ENCODE peak calls at places on chromosomes 16 and 17, in ten cellular contexts. B, F, I, A, X, T, H, W, N and S are unnamed samples.

GRCh38 chr16:1098266-1098991 is 2.4 kb upstream of the C1QTNF8 start:
- DNase-seq in W (peak), A (peak), T (no peak), B (no peak), X (no peak), H (no peak), N (no peak), F (no peak), I (no peak), S (no peak)

GRCh38 chr17:72349011-72349410 is 228.2 kb downstream of the SOX9 start:
- DNase-seq in X (no peak), N (no peak), W (no peak), A (no peak), B (no peak), F (no peak), T (no peak), H (no peak), I (peak), S (no peak)

GRCh38 chr16:50323335-50324011 is 45.3 kb downstream of the BRD7 start:
- DNase-seq in A (no peak), I (peak), N (peak), B (no peak), T (peak), W (no peak), F (peak), X (peak), H (peak), S (peak)

GRCh38 chr16:10765772-10766171 is 22.1 kb downstream of the NUBP1 start:
- DNase-seq in A (no peak), W (no peak), N (no peak), T (no peak), H (no peak), F (no peak), B (no peak), X (no peak), I (no peak), S (no peak)

GRCh38 chr17:42227849-42228696 is 33.8 kb upstream of the GHDC start:
- DNase-seq in W (no peak), H (peak), N (no peak), A (no peak), X (no peak), T (peak), B (no peak), I (no peak), F (no peak), S (no peak)

GRCh38 chr17:73902416-73903181 is 258.4 kb upstream of the SDK2 start:
- DNase-seq in N (no peak), T (no peak), B (no peak), W (no peak), F (peak), X (no peak), I (no peak), A (no peak), H (no peak), S (no peak)

GRCh38 chr17:80698297-80698696 is 153.7 kb downstream of the RPTOR start:
- DNase-seq in F (no peak), H (no peak), X (no peak), N (no peak), I (no peak), W (no peak), T (no peak), B (no peak), A (no peak), S (no peak)

GRCh38 chr17:44655983-44656700 is at the start of gene MEIOC:
- DNase-seq in I (peak), X (no peak), F (no peak), A (no peak), T (no peak), B (no peak), N (peak), H (peak), W (no peak), S (peak)

GRCh38 chr17:44200478-44201155 is 933 bp upstream of the ATXN7L3 start:
- DNase-seq in A (no peak), B (peak), F (peak), W (no peak), N (no peak), T (no peak), X (no peak), H (no peak), I (no peak), S (no peak)

GRCh38 chr16:31214705-31215286 is 877 bp downstream of the TRIM72 start:
- DNase-seq in B (no peak), F (no peak), T (no peak), N (no peak), A (peak), I (peak), W (no peak), H (no peak), X (no peak), S (no peak)

GRCh38 chr17:8887834-8888703 is 20.6 kb upstream of the PIK3R6 start:
- DNase-seq in A (no peak), H (peak), F (peak), X (no peak), N (peak), B (no peak), W (no peak), I (peak), T (peak), S (peak)

GRCh38 chr17:31085563-31085962 is 9.2 kb upstream of the NF1 start:
- DNase-seq in F (no peak), A (no peak), I (no peak), H (peak), N (peak), W (no peak), T (peak), B (no peak), X (no peak), S (peak)

GRCh38 chr16:55001931-55002330 is 71.3 kb downstream of the IRX5 start:
- DNase-seq in X (no peak), W (no peak), H (no peak), N (no peak), I (no peak), T (peak), A (no peak), F (no peak), B (no peak), S (peak)

GRCh38 chr17:6666077-6666521 is 14.5 kb downstream of the C17orf100 start:
- DNase-seq in N (peak), X (peak), T (peak), I (peak), W (peak), A (peak), F (peak), B (peak), H (peak), S (peak)

GRCh38 chr17:77324227-77324626 is 183.5 kb downstream of the SEC14L1 start:
- DNase-seq in B (peak), W (peak), I (peak), H (no peak), A (no peak), F (no peak), T (no peak), X (peak), N (no peak), S (no peak)

GRCh38 chr17:16419074-16419928 is 3.9 kb downstream of the TRPV2 start:
- DNase-seq in F (no peak), N (peak), A (peak), X (no peak), W (peak), H (peak), B (no peak), T (peak), I (peak), S (peak)

GRCh38 chr16:2530629-2531318 is 434 bp downstream of the CEMP1 start:
- DNase-seq in N (no peak), F (no peak), H (no peak), I (peak), W (no peak), T (no peak), X (no peak), B (no peak), A (peak), S (no peak)

GRCh38 chr17:64148699-64149098 is 18.8 kb upstream of the ERN1 start:
- DNase-seq in F (no peak), I (peak), W (no peak), X (no peak), B (no peak), N (peak), T (no peak), H (no peak), A (peak), S (no peak)

GRCh38 chr16:46662123-46662522 is 26.9 kb downstream of the VPS35 start:
- DNase-seq in I (no peak), N (no peak), T (no peak), W (no peak), F (no peak), H (no peak), X (no peak), B (no peak), A (no peak), S (no peak)

GRCh38 chr16:78503501-78504110 is 404.2 kb downstream of the WWOX start:
- DNase-seq in N (peak), B (peak), W (no peak), X (peak), A (no peak), H (peak), I (peak), F (peak), T (peak), S (peak)

GRCh38 chr17:58327363-58328194 is 1.0 kb downstream of the TSPOAP1 start:
- DNase-seq in A (no peak), F (no peak), N (no peak), B (no peak), W (no peak), X (no peak), I (peak), T (no peak), H (no peak), S (no peak)

GRCh38 chr16:67537636-67538591 is 9.3 kb downstream of the RIPOR1 start:
- DNase-seq in N (no peak), F (peak), X (peak), B (peak), H (peak), I (peak), W (no peak), T (peak), A (peak), S (no peak)

GRCh38 chr17:8151641-8152111 is 528 bp downstream of the PER1 start:
- DNase-seq in I (no peak), H (peak), B (peak), T (peak), A (peak), X (peak), N (no peak), W (peak), F (no peak), S (peak)

GRCh38 chr17:79803997-79804855 is 7.3 kb upstream of the CBX8 start:
- DNase-seq in X (no peak), B (no peak), N (no peak), W (no peak), T (no peak), A (no peak), I (peak), F (no peak), H (no peak), S (no peak)

GRCh38 chr16:88806491-88807111 is 3.0 kb downstream of the CDT1 start:
- DNase-seq in H (no peak), A (peak), T (no peak), W (peak), X (no peak), B (no peak), N (no peak), F (no peak), I (no peak), S (no peak)

GRCh38 chr17:58586009-58586408 is 71.6 kb upstream of the MTMR4 start:
- DNase-seq in T (no peak), I (no peak), F (no peak), X (no peak), N (no peak), B (no peak), A (no peak), H (no peak), W (no peak), S (no peak)

GRCh38 chr17:44390250-44390649 is 801 bp upstream of the ITGA2B start:
- DNase-seq in F (no peak), T (no peak), N (no peak), I (no peak), X (peak), H (no peak), A (no peak), B (no peak), W (no peak), S (no peak)

GRCh38 chr17:55496094-55496881 is 15.0 kb downstream of the SMIM36 start:
- DNase-seq in X (no peak), N (peak), F (no peak), B (no peak), H (peak), I (no peak), W (no peak), A (no peak), T (peak), S (peak)

GRCh38 chr17:33964344-33964979 is 290.6 kb upstream of the CCL2 start:
- DNase-seq in A (no peak), X (no peak), B (no peak), N (peak), F (peak), I (no peak), H (no peak), W (no peak), T (no peak), S (no peak)

GRCh38 chr17:7857724-7858486 is at the start of gene CYB5D1:
- DNase-seq in T (peak), A (peak), F (peak), W (peak), H (peak), B (peak), I (peak), N (peak), X (peak), S (peak)

GRCh38 chr17:49343273-49343672 is 18.8 kb downstream of the ZNF652 start:
- DNase-seq in H (peak), I (no peak), W (no peak), A (no peak), T (peak), F (no peak), B (no peak), N (no peak), X (no peak), S (peak)

GRCh38 chr17:49341356-49341755 is 20.7 kb downstream of the ZNF652 start:
- DNase-seq in T (no peak), W (no peak), H (no peak), A (no peak), F (no peak), N (no peak), I (no peak), X (no peak), B (peak), S (no peak)

GRCh38 chr17:49339359-49339758 is 22.7 kb downstream of the ZNF652 start:
- DNase-seq in A (no peak), F (no peak), H (no peak), W (no peak), B (no peak), T (no peak), N (no peak), X (no peak), I (no peak), S (no peak)

GRCh38 chr17:49344914-49345313 is 17.1 kb downstream of the ZNF652 start:
- DNase-seq in W (no peak), A (no peak), F (no peak), N (no peak), X (no peak), I (no peak), T (peak), B (no peak), H (peak), S (no peak)

GRCh38 chr17:49342575-49342936 is 19.5 kb downstream of the ZNF652 start:
- DNase-seq in T (no peak), I (no peak), B (no peak), X (no peak), N (no peak), H (peak), A (no peak), F (no peak), W (no peak), S (no peak)
- TF ChIP-seq CTCF in T (no peak), I (no peak), B (no peak), X (no peak), N (no peak), H (no peak), A (no peak), F (no peak), W (no peak), S (no peak)

DNA sequence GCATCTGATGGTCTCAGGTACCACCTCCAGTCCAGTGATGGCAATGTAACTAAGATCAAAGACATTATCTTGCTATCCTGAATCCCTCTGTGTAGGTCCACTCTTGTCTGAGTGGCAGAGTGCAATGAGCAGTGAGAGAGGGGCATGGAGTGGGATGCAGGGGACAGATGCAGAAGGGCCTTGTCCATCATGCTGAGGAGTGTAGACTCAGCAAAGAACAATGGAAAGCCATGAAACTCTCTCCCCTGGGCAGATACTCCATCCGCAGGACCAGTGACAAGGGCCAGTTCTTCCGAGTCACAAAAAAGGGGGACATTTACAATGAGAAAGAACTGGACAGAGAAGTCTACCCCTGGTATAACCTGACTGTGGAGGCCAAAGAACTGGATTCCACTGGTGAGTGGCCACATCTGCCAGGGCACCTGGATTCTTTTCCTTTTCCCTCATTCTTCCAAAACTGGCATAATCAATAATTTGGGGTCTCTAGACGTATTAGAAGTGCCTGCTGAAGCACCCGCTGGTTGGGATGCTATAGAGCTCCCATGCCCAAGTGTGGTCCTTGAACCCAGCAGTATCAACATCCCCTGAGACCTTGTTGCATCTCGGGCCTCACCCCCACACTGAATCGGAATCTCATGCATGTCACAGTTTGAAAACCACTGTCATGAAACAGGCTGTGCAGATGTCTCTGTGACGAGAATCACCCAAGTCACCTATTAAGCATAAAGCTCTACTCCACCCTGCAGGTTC is 29.5 kb downstream of the CDH5 start:
- DNase-seq in A (no peak), T (no peak), H (no peak), B (no peak), I (no peak), F (no peak), X (no peak), W (no peak), N (no peak), S (no peak)
- H3K4me3 ChIP-seq in A (no peak), T (no peak), H (no peak), B (no peak), I (no peak), F (no peak), X (no peak), W (no peak), N (no peak), S (no peak)

DNA sequence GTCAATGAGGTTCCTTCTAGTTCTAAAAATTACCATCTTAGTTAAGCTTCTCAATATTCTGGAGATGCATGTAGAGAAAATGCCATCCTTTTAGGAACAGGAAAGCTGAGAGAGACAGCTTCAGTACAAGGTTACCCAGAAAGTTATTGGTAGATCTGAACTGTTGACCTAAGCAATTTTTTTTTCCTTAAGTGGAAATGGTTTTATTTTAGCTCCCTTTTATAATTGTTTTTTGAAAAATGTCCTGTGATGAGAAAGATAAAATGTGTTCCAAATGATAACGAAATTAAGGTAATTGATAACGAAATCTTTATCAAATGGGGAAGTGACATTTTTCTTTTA is 8.2 kb downstream of the PSMD7 start:
- DNase-seq in X (no peak), N (no peak), H (no peak), A (no peak), I (no peak), B (no peak), F (no peak), T (no peak), W (no peak), S (no peak)
- TF ChIP-seq CTCF in X (no peak), N (no peak), H (no peak), A (no peak), I (no peak), B (no peak), F (no peak), T (no peak), W (no peak), S (no peak)

GRCh38 chr16:74607310-74607966 is 524 bp upstream of the GLG1 start:
- DNase-seq in W (no peak), T (no peak), A (no peak), H (no peak), F (no peak), X (no peak), I (no peak), B (no peak), N (no peak), S (no peak)

GRCh38 chr16:74605746-74606520 is 981 bp downstream of the GLG1 start:
- DNase-seq in F (no peak), I (no peak), N (no peak), T (no peak), H (no peak), W (peak), B (no peak), A (no peak), X (no peak), S (no peak)

GRCh38 chr16:74603848-74604247 is 3.1 kb downstream of the GLG1 start:
- DNase-seq in X (no peak), A (no peak), W (peak), I (no peak), N (no peak), F (no peak), B (no peak), H (peak), T (peak), S (peak)

GRCh38 chr16:74606521-74607309 is at the start of gene GLG1:
- DNase-seq in A (peak), F (peak), B (peak), T (peak), H (peak), I (peak), N (peak), X (peak), W (peak), S (peak)

GRCh38 chr16:74605332-74605731 is 1.6 kb downstream of the GLG1 start:
- DNase-seq in F (no peak), T (no peak), X (no peak), A (no peak), B (no peak), I (no peak), N (no peak), H (no peak), W (no peak), S (no peak)
- H3K4me3 ChIP-seq in F (peak), T (peak), X (peak), A (peak), B (peak), I (peak), N (peak), H (peak), W (peak), S (peak)

GRCh38 chr16:82630688-82631087 is 3.9 kb downstream of the CDH13 start:
- DNase-seq in W (no peak), I (no peak), H (peak), N (no peak), T (peak), B (no peak), A (no peak), X (no peak), F (no peak), S (peak)
- TF ChIP-seq CTCF in W (no peak), I (peak), H (peak), N (peak), T (peak), B (no peak), A (peak), X (peak), F (peak), S (peak)

GRCh38 chr16:84368327-84368996 is at the start of gene ATP2C2:
- DNase-seq in B (no peak), T (no peak), A (no peak), X (no peak), H (no peak), I (peak), F (no peak), N (no peak), W (no peak), S (no peak)
- H3K4me3 ChIP-seq in B (peak), T (no peak), A (no peak), X (no peak), H (no peak), I (no peak), F (no peak), N (peak), W (no peak), S (no peak)